ENCODE peak calls at places on chromosome 3, in nine cellular contexts. Q is uterus, T is HepG2, S is OCI-LY7, K is GM23338, N is BJ, W is thoracic aorta, X is breast epithelium, H is heart right ventricle. M is an unnamed sample.

GRCh38 chr3:140376136-140376889 is 301.6 kb upstream of the TRIM42 start:
- DNase-seq in X (no peak), N (no peak), S (no peak), H (no peak), Q (no peak), T (no peak), W (no peak), K (peak; percentile 11), M (no peak)

GRCh38 chr3:45497963-45498362 is 96.6 kb upstream of the LIMD1 start:
- DNase-seq in W (no peak), Q (peak; percentile 51), H (no peak), K (no peak), X (no peak), S (no peak), N (no peak), T (no peak), M (no peak)

GRCh38 chr3:17412950-17413530 is 329.4 kb downstream of the TBC1D5 start:
- DNase-seq in W (no peak), S (peak; percentile 79), K (peak; percentile 90), Q (no peak), T (peak; percentile 64), N (no peak), H (peak; percentile 8), X (no peak), M (peak; percentile 41)

GRCh38 chr3:158103131-158103955 is 2.9 kb downstream of the SHOX2 start:
- DNase-seq in S (no peak), W (no peak), K (peak; percentile 54), X (no peak), H (peak; percentile 7), T (peak; percentile 13), N (no peak), Q (no peak), M (no peak)

GRCh38 chr3:55244247-55244646 is 242.9 kb downstream of the WNT5A start:
- DNase-seq in W (no peak), K (no peak), T (no peak), Q (no peak), H (no peak), S (no peak), N (no peak), X (no peak), M (no peak)

GRCh38 chr3:157494581-157495281 is 8.5 kb downstream of the VEPH1 start:
- DNase-seq in S (no peak), H (no peak), K (no peak), T (no peak), Q (no peak), X (peak; percentile 44), N (no peak), W (no peak), M (no peak)

GRCh38 chr3:52685285-52685704 is 418 bp downstream of the PBRM1 start:
- DNase-seq in K (peak; percentile 87), S (peak; percentile 88), Q (peak; percentile 58), T (peak; percentile 78), W (peak; percentile 12), H (peak; percentile 79), N (no peak), X (peak; percentile 68), M (no peak)

GRCh38 chr3:192836469-192836820 is 81.2 kb downstream of the MB21D2 start:
- DNase-seq in W (no peak), K (no peak), X (no peak), S (no peak), N (no peak), H (no peak), Q (no peak), T (no peak), M (no peak)

GRCh38 chr3:129611812-129612349 is 5.4 kb upstream of the PLXND1 start:
- DNase-seq in S (no peak), Q (no peak), T (peak; percentile 70), W (no peak), X (no peak), K (peak; percentile 85), N (no peak), H (no peak), M (no peak)

GRCh38 chr3:4571690-4572334 is 78.7 kb downstream of the ITPR1 start:
- DNase-seq in T (peak; percentile 69), X (no peak), W (no peak), N (no peak), K (peak; percentile 53), Q (no peak), H (no peak), S (peak; percentile 45), M (no peak)

GRCh38 chr3:69085543-69086132 is 901 bp downstream of the ARL6IP5 start:
- DNase-seq in X (no peak), Q (peak; percentile 30), K (no peak), T (no peak), W (no peak), S (peak; percentile 14), H (no peak), N (no peak), M (no peak)

GRCh38 chr3:185729335-185729715 is 95.5 kb downstream of the IGF2BP2 start:
- DNase-seq in W (no peak), K (no peak), H (no peak), Q (no peak), N (peak; percentile 70), T (no peak), S (no peak), X (no peak), M (no peak)

GRCh38 chr3:14288168-14288788 is 109.7 kb downstream of the LSM3 start:
- DNase-seq in Q (no peak), H (no peak), S (no peak), T (no peak), X (no peak), W (no peak), N (no peak), K (no peak), M (no peak)
- H3K36me3 ChIP-seq in Q (no peaks in the 10 kb centered on the region), H (no peaks in the 10 kb centered on the region), S (no peaks in the 10 kb centered on the region), T (no peaks in the 10 kb centered on the region), X (no peaks in the 10 kb centered on the region), W (no peaks in the 10 kb centered on the region), N (no peaks in the 10 kb centered on the region), K (no peaks in the 10 kb centered on the region), M (no peaks in the 10 kb centered on the region)

GRCh38 chr3:187368765-187369450 is 723 bp downstream of the RTP4 start:
- DNase-seq in Q (no peak), W (no peak), S (no peak), X (no peak), H (no peak), N (no peak), T (no peak), K (no peak), M (no peak)

GRCh38 chr3:187370051-187370450 is 1.9 kb downstream of the RTP4 start:
- DNase-seq in W (no peak), Q (no peak), T (no peak), X (no peak), N (no peak), H (no peak), K (no peak), S (no peak), M (no peak)

GRCh38 chr3:187367561-187368103 is 553 bp upstream of the RTP4 start:
- DNase-seq in W (no peak), S (no peak), N (no peak), Q (no peak), X (no peak), K (no peak), T (no peak), H (no peak), M (no peak)

DNA sequence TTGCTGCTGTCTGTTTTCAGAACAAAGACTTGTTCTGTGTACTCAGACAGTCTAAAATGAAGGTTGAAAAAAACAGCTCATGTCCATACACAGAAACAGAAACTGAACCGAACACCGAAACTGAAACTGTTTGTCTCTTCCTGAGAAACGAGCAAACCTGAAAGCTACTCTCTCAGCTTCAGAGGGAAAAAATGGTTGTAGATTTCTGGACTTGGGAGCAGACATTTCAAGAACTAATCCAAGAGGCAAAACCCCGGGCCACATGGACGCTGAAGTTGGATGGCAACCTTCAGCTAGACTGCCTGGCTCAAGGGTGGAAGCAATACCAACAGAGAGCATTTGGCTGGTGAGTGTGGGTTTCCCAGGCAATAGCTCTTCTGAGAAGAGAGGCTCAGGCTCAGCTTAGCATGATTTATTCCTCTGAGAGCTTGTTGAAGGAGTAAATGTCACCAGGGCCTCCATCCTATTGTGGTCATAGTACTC is at the start of gene RTP4:
- DNase-seq in T (peak; percentile 37), W (no peak), K (no peak), Q (peak; percentile 32), X (no peak), N (no peak), H (peak; percentile 50), S (peak; percentile 44), M (no peak)
- TF ChIP-seq CTCF in T (no peak), W (no peak), K (no peak), Q (no peak), X (no peak), N (no peak), H (no peak), S (no peak), M (no peak)

GRCh38 chr3:50268703-50269451 is at the start of gene SEMA3B:
- DNase-seq in W (peak; percentile 76), N (peak; percentile 31), S (no peak), T (peak; percentile 71), H (peak; percentile 68), Q (peak; percentile 64), X (peak; percentile 67), K (no peak), M (peak; percentile 41)
- H3K4me3 ChIP-seq in W (peak within 1 kb of the TSS; percentile 71), N (peak within 1 kb of the TSS; percentile 59), S (no peak within 1 kb of the TSS), T (peak within 1 kb of the TSS; percentile 83), H (peak within 1 kb of the TSS; percentile 63), Q (peak within 1 kb of the TSS; percentile 63), X (peak within 1 kb of the TSS; percentile 51), K (no peak within 1 kb of the TSS), M (peak within 1 kb of the TSS; percentile 15)

GRCh38 chr3:42446111-42447050 is 36.0 kb upstream of the LYZL4 start:
- DNase-seq in N (no peak), X (no peak), Q (no peak), H (no peak), K (peak; percentile 51), W (no peak), S (no peak), T (no peak), M (no peak)
- H3K36me3 ChIP-seq in N (no peaks in the 10 kb centered on the region), X (no peaks in the 10 kb centered on the region), Q (no peaks in the 10 kb centered on the region), H (no peaks in the 10 kb centered on the region), K (no peaks in the 10 kb centered on the region), W (no peaks in the 10 kb centered on the region), S (no peaks in the 10 kb centered on the region), T (no peaks in the 10 kb centered on the region), M (no peaks in the 10 kb centered on the region)

GRCh38 chr3:49158108-49158709 is 7.9 kb downstream of the CCDC71 start:
- DNase-seq in X (no peak), H (no peak), T (peak; percentile 74), N (no peak), Q (no peak), W (no peak), K (peak; percentile 87), S (peak; percentile 72), M (no peak)
- TF ChIP-seq CTCF in X (no peak), H (peak; percentile 43), T (peak; percentile 86), N (peak; percentile 30), Q (peak; percentile 11), W (no peak), K (peak; percentile 82), S (peak; percentile 83), M (peak; percentile 33)

GRCh38 chr3:16173696-16174355 is 654 bp upstream of the GALNT15 start:
- DNase-seq in T (no peak), W (no peak), H (no peak), K (no peak), X (no peak), N (peak; percentile 76), Q (no peak), S (no peak), M (no peak)
- H3K4me3 ChIP-seq in T (no peak overlapping the region), W (peak overlapping the region; percentile 65), H (no peak overlapping the region), K (no peak overlapping the region), X (peak overlapping the region; percentile 71), N (no peak overlapping the region), Q (no peak overlapping the region), S (no peak overlapping the region), M (no peak overlapping the region)